ENCODE peak calls at places on chromosomes 12 and 14, in seven cellular contexts. A is fibroblast of lung, P is psoas muscle, N is thyroid gland, I is PC-9, D is heart left ventricle, Y is endothelial cell of umbilical vein. O is an unnamed sample.

GRCh38 chr14:68167019-68167716 is 347.6 kb downstream of the RAD51B start:
- DNase-seq in A (no peak), P (no peak), N (no peak), I (no peak), D (no peak), Y (no peak), O (no peak)

GRCh38 chr12:507261-507853 is 47.6 kb downstream of the B4GALNT3 start:
- DNase-seq in A (no peak), P (no peak), N (no peak), I (no peak), D (no peak), Y (no peak), O (no peak)

GRCh38 chr14:25121342-25122129 is 71.6 kb upstream of the STXBP6 start:
- DNase-seq in A (peak; percentile 92), P (no peak), N (no peak), I (peak; percentile 38), D (no peak), Y (no peak), O (no peak)

GRCh38 chr12:109696485-109697269 is 16.9 kb upstream of the FAM222A start:
- DNase-seq in A (no peak), P (no peak), N (no peak), I (no peak), D (no peak), Y (no peak), O (no peak)

GRCh38 chr12:59087077-59087673 is 166.9 kb upstream of the LRIG3 start:
- DNase-seq in A (peak; percentile 55), P (no peak), N (peak; percentile 21), I (no peak), D (no peak), Y (peak; percentile 55), O (no peak)

GRCh38 chr14:38623661-38624060 is 367.8 kb upstream of the CLEC14A start:
- DNase-seq in A (no peak), P (no peak), N (no peak), I (no peak), D (no peak), Y (no peak), O (no peak)

GRCh38 chr12:51898937-51899336 is 8.4 kb upstream of the ACVRL1 start:
- DNase-seq in A (peak; percentile 21), P (no peak), N (no peak), I (no peak), D (peak; percentile 37), Y (peak; percentile 92), O (no peak)

GRCh38 chr12:128268348-128268725 is 1.4 kb downstream of the TMEM132C start:
- DNase-seq in A (no peak), P (no peak), N (no peak), I (no peak), D (no peak), Y (no peak), O (no peak)

GRCh38 chr12:56260380-56260779 is 2.2 kb upstream of the ANKRD52 start:
- DNase-seq in A (no peak), P (no peak), N (no peak), I (no peak), D (no peak), Y (no peak), O (no peak)

GRCh38 chr12:91361864-91362263 is 179.2 kb upstream of the DCN start:
- DNase-seq in A (peak; percentile 76), P (no peak), N (no peak), I (no peak), D (no peak), Y (peak; percentile 68), O (no peak)

GRCh38 chr12:87217486-87217885 is 811.7 kb downstream of the C12orf50 start:
- DNase-seq in A (peak; percentile 65), P (no peak), N (no peak), I (no peak), D (no peak), Y (no peak), O (no peak)

GRCh38 chr12:123897221-123897620 is 75.4 kb downstream of the CCDC92 start:
- DNase-seq in A (peak; percentile 44), P (no peak), N (no peak), I (no peak), D (no peak), Y (no peak), O (peak; percentile 55)

GRCh38 chr14:94451091-94451751 is 1.4 kb downstream of the SERPINA11 start:
- DNase-seq in A (no peak), P (no peak), N (no peak), I (no peak), D (no peak), Y (no peak), O (no peak)

GRCh38 chr12:89481218-89481914 is 43.2 kb downstream of the GALNT4 start:
- DNase-seq in A (peak; percentile 56), P (no peak), N (no peak), I (no peak), D (no peak), Y (no peak), O (no peak)

GRCh38 chr12:100927825-100928224 is 133.2 kb downstream of the ANO4 start:
- DNase-seq in A (peak; percentile 73), P (no peak), N (no peak), I (no peak), D (no peak), Y (no peak), O (peak; percentile 47)

GRCh38 chr14:76329951-76330350 is 46.0 kb upstream of the ESRRB start:
- DNase-seq in A (no peak), P (no peak), N (no peak), I (no peak), D (no peak), Y (no peak), O (no peak)

GRCh38 chr14:64766430-64767151 is 62.4 kb downstream of the PLEKHG3 start:
- DNase-seq in A (no peak), P (no peak), N (no peak), I (peak; percentile 83), D (no peak), Y (no peak), O (no peak)

GRCh38 chr14:22159968-22160367 is 429.1 kb downstream of the DAD1 start:
- DNase-seq in A (no peak), P (no peak), N (no peak), I (no peak), D (no peak), Y (no peak), O (no peak)

GRCh38 chr12:105623337-105623736 is 292.8 kb downstream of the C12orf75 start:
- DNase-seq in A (no peak), P (no peak), N (no peak), I (no peak), D (no peak), Y (no peak), O (no peak)

GRCh38 chr12:110349521-110350151 is 53.9 kb downstream of the ANAPC7 start:
- DNase-seq in A (no peak), P (no peak), N (no peak), I (no peak), D (no peak), Y (no peak), O (no peak)

GRCh38 chr14:33786091-33786825 is 164.6 kb downstream of the EGLN3 start:
- DNase-seq in A (no peak), P (no peak), N (no peak), I (no peak), D (no peak), Y (no peak), O (no peak)

GRCh38 chr12:52926596-52927241 is 21.8 kb upstream of the KRT8 start:
- DNase-seq in A (no peak), P (no peak), N (no peak), I (no peak), D (no peak), Y (no peak), O (no peak)

GRCh38 chr14:92586001-92586947 is 72.7 kb downstream of the RIN3 start:
- DNase-seq in A (peak; percentile 99), P (no peak), N (no peak), I (no peak), D (no peak), Y (peak; percentile 78), O (peak; percentile 85)

GRCh38 chr12:67937822-67938221 is 51.4 kb upstream of the IFNG-AS1 start:
- DNase-seq in A (no peak), P (no peak), N (no peak), I (no peak), D (no peak), Y (no peak), O (no peak)

GRCh38 chr14:68788275-68789001 is 4.4 kb downstream of the ZFP36L1 start:
- DNase-seq in A (peak; percentile 24), P (no peak), N (no peak), I (no peak), D (no peak), Y (peak; percentile 16), O (no peak)

GRCh38 chr14:43692706-43693105 is 814.4 kb downstream of the FSCB start:
- DNase-seq in A (no peak), P (no peak), N (no peak), I (no peak), D (no peak), Y (no peak), O (no peak)

GRCh38 chr14:65637780-65638179 is 225.2 kb downstream of the FUT8 start:
- DNase-seq in A (no peak), P (no peak), N (no peak), I (no peak), D (no peak), Y (no peak), O (no peak)

GRCh38 chr12:106976013-106976658 is 10.8 kb downstream of the MTERF2 start:
- DNase-seq in A (peak; percentile 86), P (no peak), N (no peak), I (no peak), D (no peak), Y (peak; percentile 82), O (no peak)
- H3K4me3 ChIP-seq in A (no peak overlapping the region), P (no peak overlapping the region), N (no peak overlapping the region), I (no peak overlapping the region), D (no peak overlapping the region), Y (no peak overlapping the region), O (no peak overlapping the region)

GRCh38 chr14:91059576-91060471 is 617 bp downstream of the RPS6KA5 start:
- DNase-seq in A (no peak), P (peak; percentile 72), N (peak; percentile 64), I (peak; percentile 8), D (peak; percentile 71), Y (peak; percentile 32), O (no peak)
- TF ChIP-seq CTCF in A (peak; percentile 7), P (peak; percentile 30), N (peak; percentile 15), I (peak; percentile 15), D (peak; percentile 24), Y (no peak), O (peak; percentile 13)

GRCh38 chr12:3355378-3355900 is 135.6 kb upstream of the PRMT8 start:
- DNase-seq in A (no peak), P (no peak), N (no peak), I (no peak), D (no peak), Y (no peak), O (no peak)
- H3K9me3 ChIP-seq in A (no peaks in the 10 kb centered on the region), P (no peaks in the 10 kb centered on the region), N (no peaks in the 10 kb centered on the region), I (no peaks in the 10 kb centered on the region), D (no peaks in the 10 kb centered on the region), Y (no peaks in the 10 kb centered on the region), O (no peaks in the 10 kb centered on the region)

GRCh38 chr14:53109028-53109687 is 44.0 kb downstream of the DDHD1 start:
- DNase-seq in A (no peak), P (no peak), N (no peak), I (no peak), D (no peak), Y (peak; percentile 44), O (no peak)
- H3K4me3 ChIP-seq in A (no peak overlapping the region), P (peak overlapping the region; percentile 49), N (no peak overlapping the region), I (no peak overlapping the region), D (peak overlapping the region; percentile 11), Y (peak overlapping the region; percentile 70), O (no peak overlapping the region)